ENCODE peak calls at places on chromosome X, in four cellular contexts. R is uterus, P is RPMI8226, F is OCI-LY7. M is an unnamed sample.

GRCh38 chrX:38699603-38700110 is 101.6 kb upstream of the MID1IP1 start:
- DNase-seq in P (no peak), F (no peak), R (no peak), M (no peak)

GRCh38 chrX:44039556-44039955 is 66.4 kb upstream of the NDP start:
- DNase-seq in F (no peak), R (no peak), P (no peak), M (no peak)

GRCh38 chrX:63275127-63275526 is 76.0 kb downstream of the SPIN4 start:
- DNase-seq in R (no peak), F (peak; percentile 7), P (peak; percentile 15), M (no peak)

GRCh38 chrX:38654302-38654701 is 93.0 kb downstream of the TSPAN7 start:
- DNase-seq in P (peak; percentile 37), R (no peak), F (peak; percentile 8), M (no peak)

GRCh38 chrX:40176256-40176978 is 78.7 kb upstream of the BCOR start:
- DNase-seq in R (peak; percentile 67), P (peak; percentile 71), F (peak; percentile 84), M (peak; percentile 52)

GRCh38 chrX:41031256-41031967 is 53.8 kb upstream of the USP9X start:
- DNase-seq in P (no peak), F (no peak), R (no peak), M (no peak)

GRCh38 chrX:39309721-39310152 is 508.5 kb downstream of the MID1IP1 start:
- DNase-seq in R (peak; percentile 41), P (no peak), F (no peak), M (no peak)

GRCh38 chrX:13937370-13938052 is 92.2 kb downstream of the GEMIN8 start:
- DNase-seq in P (peak; percentile 30), F (no peak), R (no peak), M (no peak)

GRCh38 chrX:40543661-40544328 is 37.0 kb upstream of the ATP6AP2 start:
- DNase-seq in R (no peak), P (peak; percentile 34), F (peak; percentile 48), M (no peak)

GRCh38 chrX:150664290-150664689 is 28.9 kb upstream of the MTMR1 start:
- DNase-seq in R (no peak), P (peak; percentile 59), F (no peak), M (no peak)

GRCh38 chrX:11287505-11287904 is 5.7 kb upstream of the AMELX start:
- DNase-seq in R (no peak), P (no peak), F (no peak), M (no peak)

GRCh38 chrX:116204947-116205346 is 34.4 kb downstream of the AGTR2 start:
- DNase-seq in F (peak; percentile 0), P (peak; percentile 27), R (no peak), M (no peak)

GRCh38 chrX:132114607-132115006 is 13.2 kb downstream of the FRMD7 start:
- DNase-seq in F (no peak), P (peak; percentile 51), R (no peak), M (no peak)

GRCh38 chrX:11474021-11474420 is 180.8 kb downstream of the AMELX start:
- DNase-seq in R (no peak), P (no peak), F (no peak), M (no peak)

GRCh38 chrX:97616883-97617510 is 733.3 kb downstream of the RPA4 start:
- DNase-seq in F (no peak), P (peak; percentile 4), R (no peak), M (no peak)

GRCh38 chrX:130555757-130556156 is 154.0 kb downstream of the RBMX2 start:
- DNase-seq in F (no peak), R (no peak), P (no peak), M (no peak)

GRCh38 chrX:50333308-50333707 is 128.7 kb downstream of the CCNB3 start:
- DNase-seq in P (no peak), R (no peak), F (no peak), M (no peak)

GRCh38 chrX:22424141-22424915 is 151.6 kb downstream of the CBLL2 start:
- DNase-seq in P (no peak), R (no peak), F (no peak), M (no peak)

M was measured in gastrocnemius medialis.